ENCODE peak calls at places on chromosomes 16 and 17, in seven cellular contexts. W is CD8-positive, alpha-beta T cell; H is chondrocyte; L is AG10803; K is fibroblast of the conjunctiva; Y is GOT3; J is H7. A is an unnamed sample.

GRCh38 chr16:81650982-81651562 is 128.0 kb upstream of the PLCG2 start:
- DNase-seq in W (no peak), H (no peak), L (no peak), K (peak), Y (no peak), J (peak), A (peak)

GRCh38 chr17:2828396-2829038 is 32.3 kb downstream of the RAP1GAP2 start:
- DNase-seq in W (peak), H (no peak), L (peak), K (peak), Y (no peak), J (peak), A (peak)

GRCh38 chr17:50100921-50101345 is 5.8 kb downstream of the PDK2 start:
- DNase-seq in W (no peak), H (no peak), L (peak), K (no peak), Y (no peak), J (peak), A (no peak)

GRCh38 chr16:57532251-57532625 is 4.1 kb downstream of the CCDC102A start:
- DNase-seq in W (no peak), H (no peak), L (no peak), K (no peak), Y (no peak), J (peak), A (no peak)

GRCh38 chr17:3598078-3598477 is 11.1 kb downstream of the TRPV1 start:
- DNase-seq in W (no peak), H (no peak), L (no peak), K (no peak), Y (no peak), J (no peak), A (no peak)

GRCh38 chr17:44314869-44315661 is 6.7 kb downstream of the RUNDC3A start:
- DNase-seq in W (peak), H (no peak), L (no peak), K (no peak), Y (no peak), J (peak), A (peak)

GRCh38 chr17:28151001-28151400 is 108.5 kb downstream of the NLK start:
- DNase-seq in W (no peak), H (no peak), L (peak), K (no peak), Y (no peak), J (no peak), A (no peak)

GRCh38 chr16:57000271-57001025 is 11.1 kb downstream of the NLRC5 start:
- DNase-seq in W (no peak), H (no peak), L (peak), K (peak), Y (peak), J (peak), A (no peak)

GRCh38 chr17:20173091-20173490 is 163.9 kb downstream of the SPECC1 start:
- DNase-seq in W (no peak), H (no peak), L (no peak), K (no peak), Y (no peak), J (no peak), A (no peak)

GRCh38 chr16:85659805-85660511 is 28.8 kb downstream of the GINS2 start:
- DNase-seq in W (peak), H (peak), L (peak), K (peak), Y (no peak), J (peak), A (no peak)

GRCh38 chr17:67995568-67996191 is 589 bp downstream of the C17orf58 start:
- DNase-seq in W (peak), H (peak), L (no peak), K (no peak), Y (no peak), J (peak), A (no peak)

GRCh38 chr17:70901870-70902269 is 732.5 kb downstream of the KCNJ2 start:
- DNase-seq in W (no peak), H (no peak), L (no peak), K (no peak), Y (no peak), J (no peak), A (no peak)

GRCh38 chr16:2769675-2770056 is 7.4 kb downstream of the ELOB start:
- DNase-seq in W (no peak), H (peak), L (peak), K (peak), Y (no peak), J (no peak), A (no peak)

GRCh38 chr17:42365136-42365535 is 23.1 kb downstream of the STAT3 start:
- DNase-seq in W (no peak), H (no peak), L (peak), K (no peak), Y (no peak), J (no peak), A (no peak)

GRCh38 chr16:69351309-69352027 is at the start of gene TMED6:
- DNase-seq in W (no peak), H (no peak), L (no peak), K (no peak), Y (no peak), J (no peak), A (no peak)

GRCh38 chr17:17140590-17140980 is 65.5 kb downstream of the PLD6 start:
- DNase-seq in W (no peak), H (no peak), L (peak), K (no peak), Y (no peak), J (no peak), A (no peak)

GRCh38 chr17:8022358-8023038 is 16.4 kb upstream of the ALOX15B start:
- DNase-seq in W (no peak), H (no peak), L (no peak), K (no peak), Y (no peak), J (no peak), A (no peak)

GRCh38 chr16:79272141-79272577 is 328.4 kb downstream of the MAF start:
- DNase-seq in W (peak), H (no peak), L (no peak), K (no peak), Y (no peak), J (no peak), A (no peak)

GRCh38 chr16:7997966-7998365 is 592.3 kb downstream of the TMEM114 start:
- DNase-seq in W (no peak), H (no peak), L (no peak), K (no peak), Y (no peak), J (no peak), A (no peak)

GRCh38 chr17:62681939-62682381 is 54.5 kb downstream of the MRC2 start:
- DNase-seq in W (no peak), H (no peak), L (no peak), K (no peak), Y (no peak), J (peak), A (no peak)

GRCh38 chr17:79979201-79979840 is 56.4 kb downstream of the TBC1D16 start:
- DNase-seq in W (no peak), H (peak), L (no peak), K (no peak), Y (no peak), J (peak), A (no peak)

GRCh38 chr16:2700786-2701185 is 18.5 kb downstream of the KCTD5 start:
- DNase-seq in W (no peak), H (no peak), L (no peak), K (no peak), Y (no peak), J (no peak), A (no peak)

GRCh38 chr17:40035162-40035559 is 19.0 kb downstream of the MED24 start:
- DNase-seq in W (no peak), H (no peak), L (peak), K (no peak), Y (no peak), J (peak), A (no peak)

A was measured in DMS153.